ENCODE peak calls at places on chromosome 20, in five cellular contexts. A, U, H, F and G are unnamed samples.
A peak's percentile ranks its signal among the peaks of the same experiment; 100 is the strongest.

GRCh38 chr20:58075980-58076749 is 152.3 kb downstream of the ANKRD60 start:
- DNase-seq in A (no peak), F (no peak), U (no peak), H (no peak), G (no peak)

GRCh38 chr20:37369846-37370245 is 23.9 kb downstream of the SRC start:
- DNase-seq in F (no peak), H (no peak), A (no peak), U (no peak), G (no peak)

GRCh38 chr20:5714261-5715041 is 35.8 kb upstream of the SHLD1 start:
- DNase-seq in A (peak; percentile 81), U (no peak), F (no peak), H (no peak), G (peak; percentile 46)

GRCh38 chr20:51195419-51195901 is 172.6 kb upstream of the KCNG1 start:
- DNase-seq in A (no peak), F (no peak), U (no peak), H (no peak), G (no peak)

GRCh38 chr20:47549671-47550070 is 48.0 kb downstream of the NCOA3 start:
- DNase-seq in A (no peak), U (no peak), H (no peak), F (no peak), G (no peak)

GRCh38 chr20:57341657-57342056 is 9.4 kb upstream of the RAE1 start:
- DNase-seq in F (no peak), U (no peak), H (no peak), A (no peak), G (no peak)

GRCh38 chr20:33211817-33212424 is 5.2 kb upstream of the BPIFA3 start:
- DNase-seq in U (peak; percentile 70), F (no peak), A (peak; percentile 51), H (no peak), G (peak; percentile 41)

GRCh38 chr20:48605364-48606116 is 222.3 kb downstream of the PREX1 start:
- DNase-seq in F (no peak), H (no peak), U (no peak), A (no peak), G (no peak)

GRCh38 chr20:38551056-38551626 is 29.9 kb upstream of the ADIG start:
- DNase-seq in A (no peak), U (no peak), F (no peak), H (no peak), G (no peak)

GRCh38 chr20:8790442-8791074 is 278.3 kb upstream of the PLCB4 start:
- DNase-seq in H (no peak), A (peak; percentile 41), U (peak; percentile 30), F (no peak), G (peak; percentile 2)

GRCh38 chr20:18428490-18429173 is 38.2 kb downstream of the DZANK1 start:
- DNase-seq in A (no peak), H (no peak), U (no peak), F (peak; percentile 33), G (no peak)

GRCh38 chr20:11721411-11721810 is 196.3 kb upstream of the BTBD3 start:
- DNase-seq in H (no peak), A (no peak), F (no peak), U (no peak), G (no peak)

GRCh38 chr20:41213150-41213820 is 75.9 kb downstream of the PLCG1 start:
- DNase-seq in A (no peak), H (no peak), F (peak; percentile 56), U (peak; percentile 28), G (no peak)

GRCh38 chr20:14489544-14489943 is 152.1 kb upstream of the FLRT3 start:
- DNase-seq in U (no peak), A (no peak), F (no peak), H (no peak), G (no peak)

GRCh38 chr20:11429889-11430580 is 487.7 kb upstream of the BTBD3 start:
- DNase-seq in H (no peak), F (no peak), A (no peak), U (no peak), G (no peak)

GRCh38 chr20:10985536-10985935 is 311.7 kb upstream of the JAG1 start:
- DNase-seq in H (no peak), A (no peak), U (no peak), F (no peak), G (no peak)